ENCODE peak calls at places on chromosomes 12 and 14, in four cellular contexts. I, G, B and A are unnamed samples.

GRCh38 chr12:113413488-113413939 is 8.7 kb upstream of the SDSL start:
- DNase-seq in B (no peak), I (no peak), G (no peak), A (no peak)

GRCh38 chr14:74984241-74985027 is 18.3 kb upstream of the EIF2B2 start:
- DNase-seq in B (no peak), G (no peak), I (no peak), A (no peak)

GRCh38 chr12:95083938-95084337 is 10.5 kb upstream of the NR2C1 start:
- DNase-seq in G (no peak), B (no peak), I (no peak), A (peak)

GRCh38 chr12:78418919-78419318 is 445.7 kb upstream of the SYT1 start:
- DNase-seq in G (no peak), I (no peak), B (no peak), A (no peak)

GRCh38 chr12:93883436-93884154 is 206.4 kb downstream of the CRADD start:
- DNase-seq in B (no peak), G (no peak), I (no peak), A (peak)

GRCh38 chr14:48672506-48672905 is 913.7 kb downstream of the RPS29 start:
- DNase-seq in B (no peak), G (no peak), I (no peak), A (no peak)

GRCh38 chr12:68976304-68976915 is 43.4 kb upstream of the CPM start:
- DNase-seq in B (no peak), I (no peak), G (no peak), A (no peak)

GRCh38 chr12:99201906-99202645 is 445.5 kb upstream of the GARIN6 start:
- DNase-seq in G (no peak), B (no peak), I (no peak), A (no peak)

GRCh38 chr14:101960225-101960624 is 4.1 kb upstream of the DYNC1H1 start:
- DNase-seq in B (no peak), G (no peak), I (peak), A (no peak)